ENCODE peak calls at places on chromosomes 11 and 22, in eight cellular contexts. G, X, Y, Z, E, W, V and H are unnamed samples.

GRCh38 chr11:100646545-100646944 is 40.5 kb upstream of the ARHGAP42 start:
- DNase-seq in Y (no peak), G (no peak), E (no peak), V (no peak), W (no peak), Z (no peak), X (no peak), H (no peak)

GRCh38 chr11:122976734-122977454 is 4.7 kb downstream of the BSX start:
- DNase-seq in V (no peak), Z (no peak), E (peak; percentile 15), G (no peak), Y (no peak), X (no peak), W (no peak), H (peak; percentile 80)

GRCh38 chr11:70630816-70631623 is 232.7 kb downstream of the CTTN start:
- DNase-seq in V (no peak), G (no peak), Y (no peak), W (no peak), E (no peak), X (no peak), Z (no peak), H (no peak)

GRCh38 chr22:25840162-25840561 is 98.2 kb downstream of the MYO18B start:
- DNase-seq in Y (no peak), V (no peak), Z (no peak), E (no peak), G (no peak), W (no peak), X (no peak), H (no peak)

GRCh38 chr11:1507381-1508140 is 21.0 kb upstream of the MOB2 start:
- DNase-seq in X (no peak), G (no peak), E (no peak), V (no peak), Z (no peak), W (no peak), Y (no peak), H (no peak)

GRCh38 chr11:119450590-119450989 is 27.6 kb upstream of the THY1 start:
- DNase-seq in E (no peak), V (no peak), Z (no peak), Y (no peak), X (no peak), G (no peak), W (no peak), H (no peak)

GRCh38 chr11:81444306-81444705 is 1289.4 kb downstream of the FAM181B start:
- DNase-seq in W (no peak), Z (no peak), Y (no peak), E (no peak), G (no peak), V (no peak), X (no peak), H (peak; percentile 44)

GRCh38 chr22:28911777-28912669 is 28.7 kb downstream of the ZNRF3 start:
- DNase-seq in G (no peak), E (no peak), Y (no peak), W (no peak), V (no peak), X (no peak), Z (no peak), H (no peak)

GRCh38 chr11:2129323-2129698 is 9.9 kb downstream of the IGF2 start:
- DNase-seq in Z (no peak), E (no peak), Y (no peak), G (no peak), V (no peak), W (no peak), X (no peak), H (no peak)